ENCODE peak calls at places on chromosome 3, in five cellular contexts. Q, P, W, Y and O are unnamed samples.
A peak's percentile ranks its signal among the peaks of the same experiment; 100 is the strongest.

GRCh38 chr3:125117631-125118191 is 61.9 kb upstream of the HEG1 start:
- DNase-seq in Q (no peak), P (no peak), W (no peak), Y (no peak), O (no peak)

GRCh38 chr3:157542711-157543485 is 39.7 kb upstream of the VEPH1 start:
- DNase-seq in Q (no peak), P (peak; percentile 84), W (peak; percentile 55), Y (no peak), O (no peak)

GRCh38 chr3:54760226-54760625 is 167.6 kb downstream of the LRTM1 start:
- DNase-seq in Q (no peak), P (no peak), W (no peak), Y (no peak), O (no peak)

GRCh38 chr3:160697628-160698382 is 20.8 kb downstream of the ARL14 start:
- DNase-seq in Q (no peak), P (no peak), W (no peak), Y (no peak), O (no peak)

GRCh38 chr3:132637590-132637989 is 22.0 kb downstream of the ACAD11 start:
- DNase-seq in Q (no peak), P (no peak), W (no peak), Y (no peak), O (no peak)

GRCh38 chr3:45551214-45552010 is 43.1 kb upstream of the LIMD1 start:
- DNase-seq in Q (no peak), P (peak; percentile 55), W (no peak), Y (no peak), O (no peak)

GRCh38 chr3:29914861-29915524 is 634.1 kb downstream of the RBMS3 start:
- DNase-seq in Q (no peak), P (no peak), W (no peak), Y (no peak), O (no peak)

GRCh38 chr3:59829527-59829926 is 779.7 kb upstream of the CFAP20DC start:
- DNase-seq in Q (no peak), P (no peak), W (no peak), Y (no peak), O (no peak)

GRCh38 chr3:146227486-146227885 is 23.4 kb downstream of the PLSCR4 start:
- DNase-seq in Q (no peak), P (no peak), W (no peak), Y (no peak), O (no peak)

GRCh38 chr3:6142707-6143106 is 718.2 kb upstream of the GRM7 start:
- DNase-seq in Q (no peak), P (no peak), W (no peak), Y (no peak), O (no peak)

GRCh38 chr3:88141458-88142083 is 8.2 kb upstream of the C3orf38 start:
- DNase-seq in Q (no peak), P (no peak), W (no peak), Y (no peak), O (no peak)

GRCh38 chr3:157238527-157238926 is 78.6 kb upstream of the CCNL1 start:
- DNase-seq in Q (no peak), P (no peak), W (no peak), Y (no peak), O (no peak)